ENCODE peak calls at places on chromosomes 6 and 20, in five cellular contexts. T is dorsolateral prefrontal cortex, X is GM23338, M is AG04450, Y is psoas muscle. D is an unnamed sample.

GRCh38 chr6:154331750-154332149 is 24.9 kb downstream of the IPCEF1 start:
- DNase-seq in T (no peak), X (no peak), M (no peak), Y (no peak), D (no peak)

GRCh38 chr20:59604770-59605665 is 678 bp downstream of the PHACTR3 start:
- DNase-seq in T (no peak), X (peak; percentile 60), M (no peak), Y (no peak), D (no peak)

GRCh38 chr20:5001174-5002076 is at the start of gene SLC23A2:
- DNase-seq in T (peak; percentile 66), X (peak; percentile 67), M (no peak), Y (peak; percentile 56), D (no peak)

GRCh38 chr6:75478929-75479328 is 14.7 kb downstream of the FILIP1 start:
- DNase-seq in T (no peak), X (no peak), M (no peak), Y (no peak), D (no peak)

GRCh38 chr6:111938710-111939109 is 65.5 kb upstream of the FYN start:
- DNase-seq in T (no peak), X (no peak), M (peak; percentile 74), Y (no peak), D (peak; percentile 59)

GRCh38 chr6:113184736-113185135 is 672.4 kb upstream of the MARCKS start:
- DNase-seq in T (no peak), X (no peak), M (no peak), Y (peak; percentile 48), D (no peak)

GRCh38 chr6:118551063-118551672 is 3.1 kb downstream of the PLN start:
- DNase-seq in T (no peak), X (peak; percentile 67), M (peak; percentile 44), Y (no peak), D (no peak)

GRCh38 chr20:35568645-35569044 is 26.8 kb downstream of the ERGIC3 start:
- DNase-seq in T (no peak), X (peak; percentile 84), M (no peak), Y (peak; percentile 4), D (no peak)

GRCh38 chr20:25626779-25627178 is 3.0 kb upstream of the NANP start:
- DNase-seq in T (no peak), X (no peak), M (no peak), Y (no peak), D (no peak)

GRCh38 chr6:290111-290932 is 2.0 kb upstream of the DUSP22 start:
- DNase-seq in T (no peak), X (no peak), M (no peak), Y (no peak), D (no peak)

GRCh38 chr6:163490826-163491577 is 76.5 kb downstream of the QKI start:
- DNase-seq in T (no peak), X (peak; percentile 44), M (peak; percentile 6), Y (peak; percentile 81), D (no peak)

GRCh38 chr20:19211661-19212523 is 550 bp upstream of the SLC24A3 start:
- DNase-seq in T (peak; percentile 51), X (peak; percentile 73), M (no peak), Y (peak; percentile 70), D (no peak)

GRCh38 chr20:5864873-5865582 is 85.3 kb downstream of the TRMT6 start:
- DNase-seq in T (no peak), X (no peak), M (no peak), Y (no peak), D (no peak)

GRCh38 chr20:23151885-23152284 is 65.8 kb upstream of the CD93 start:
- DNase-seq in T (no peak), X (no peak), M (no peak), Y (peak; percentile 62), D (no peak)

GRCh38 chr20:62652051-62652893 is 10.0 kb downstream of the SLCO4A1 start:
- DNase-seq in T (peak; percentile 72), X (peak; percentile 61), M (peak; percentile 96), Y (peak; percentile 97), D (peak; percentile 80)

GRCh38 chr6:131383421-131384411 is 189.3 kb upstream of the ARG1 start:
- DNase-seq in T (no peak), X (no peak), M (no peak), Y (no peak), D (no peak)

GRCh38 chr20:47929368-47930115 is 144.3 kb upstream of the SULF2 start:
- DNase-seq in T (no peak), X (no peak), M (no peak), Y (no peak), D (peak; percentile 63)

GRCh38 chr20:1423625-1424106 is 30.8 kb upstream of the FKBP1A start:
- DNase-seq in T (no peak), X (peak; percentile 98), M (no peak), Y (no peak), D (no peak)

GRCh38 chr6:155026366-155027045 is 31.4 kb downstream of the TIAM2 start:
- DNase-seq in T (no peak), X (no peak), M (peak; percentile 13), Y (peak; percentile 76), D (peak; percentile 77)

GRCh38 chr6:14129572-14129971 is 12.0 kb downstream of the CD83 start:
- DNase-seq in T (peak; percentile 59), X (peak; percentile 86), M (peak; percentile 49), Y (no peak), D (peak; percentile 31)

GRCh38 chr6:161694995-161695394 is 421.1 kb upstream of the AGPAT4 start:
- DNase-seq in T (no peak), X (peak; percentile 75), M (no peak), Y (no peak), D (no peak)

GRCh38 chr20:63495771-63496403 is 3.0 kb downstream of the EEF1A2 start:
- DNase-seq in T (no peak), X (peak; percentile 87), M (no peak), Y (peak; percentile 89), D (no peak)

GRCh38 chr6:140663094-140663493 is 1288.6 kb upstream of the CITED2 start:
- DNase-seq in T (no peak), X (no peak), M (no peak), Y (no peak), D (no peak)

GRCh38 chr20:35831029-35831428 is 59.2 kb downstream of the PHF20 start:
- DNase-seq in T (no peak), X (no peak), M (no peak), Y (no peak), D (no peak)

GRCh38 chr6:10099086-10099499 is 315.8 kb downstream of the TFAP2A start:
- DNase-seq in T (no peak), X (peak; percentile 41), M (no peak), Y (no peak), D (no peak)

GRCh38 chr6:74187811-74188210 is 491.8 kb downstream of the CD109 start:
- DNase-seq in T (no peak), X (no peak), M (no peak), Y (no peak), D (no peak)

GRCh38 chr6:34157236-34157830 is 11.4 kb upstream of the GRM4 start:
- DNase-seq in T (peak; percentile 17), X (no peak), M (no peak), Y (no peak), D (no peak)

GRCh38 chr20:12722096-12722495 is 286.7 kb upstream of the SPTLC3 start:
- DNase-seq in T (no peak), X (peak; percentile 14), M (no peak), Y (no peak), D (peak; percentile 21)

GRCh38 chr6:139881251-139881650 is 506.8 kb upstream of the CITED2 start:
- DNase-seq in T (no peak), X (no peak), M (no peak), Y (no peak), D (no peak)

GRCh38 chr6:123016431-123017110 is 20.5 kb downstream of the CLVS2 start:
- DNase-seq in T (peak; percentile 42), X (no peak), M (no peak), Y (no peak), D (no peak)

GRCh38 chr20:21323640-21324039 is 20.5 kb downstream of the XRN2 start:
- DNase-seq in T (no peak), X (no peak), M (peak; percentile 34), Y (no peak), D (no peak)

DNA sequence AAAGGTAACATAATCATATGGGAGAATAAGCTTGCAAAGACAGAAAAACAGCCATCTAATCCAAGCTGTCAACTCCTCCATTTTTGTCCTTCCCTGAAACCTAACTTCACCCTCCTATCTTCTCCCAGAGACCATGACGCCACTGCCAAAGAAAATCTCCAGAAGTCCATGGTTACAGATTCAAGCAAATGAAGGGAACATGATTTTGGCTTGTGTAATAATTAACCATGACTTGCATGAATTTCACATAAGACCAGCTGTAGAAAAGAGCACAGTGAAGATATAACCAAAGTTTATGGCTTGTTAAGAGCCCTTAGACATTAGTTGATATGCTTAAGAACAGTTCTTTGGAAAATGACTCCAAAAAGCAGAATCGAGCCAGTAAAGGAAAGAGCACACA is 342.1 kb upstream of the NRSN1 start:
- DNase-seq in T (no peak), X (no peak), M (no peak), Y (no peak), D (no peak)
- H3K4me3 ChIP-seq in T (no peak overlapping the region), X (no peak overlapping the region), M (no peak overlapping the region), Y (no peak overlapping the region), D (no peak overlapping the region)

GRCh38 chr6:36276581-36277536 is 7.0 kb downstream of the PNPLA1 start:
- DNase-seq in T (no peak), X (no peak), M (no peak), Y (no peak), D (no peak)

GRCh38 chr6:36273067-36273466 is 3.2 kb downstream of the PNPLA1 start:
- DNase-seq in T (no peak), X (no peak), M (no peak), Y (no peak), D (no peak)

GRCh38 chr6:36272234-36272633 is 2.4 kb downstream of the PNPLA1 start:
- DNase-seq in T (no peak), X (no peak), M (no peak), Y (no peak), D (no peak)

GRCh38 chr6:36269834-36270705 is at the start of gene PNPLA1:
- DNase-seq in T (no peak), X (peak; percentile 51), M (no peak), Y (no peak), D (no peak)

GRCh38 chr6:36273802-36274201 is 3.9 kb downstream of the PNPLA1 start:
- DNase-seq in T (no peak), X (no peak), M (no peak), Y (no peak), D (no peak)
- H3K27me3 ChIP-seq in T (no peaks in the 10 kb centered on the region), X (no peaks in the 10 kb centered on the region), M (peaks cover 55% of the 10 kb centered on the region), Y (peaks cover 53% of the 10 kb centered on the region), D (peaks cover 19% of the 10 kb centered on the region)

GRCh38 chr20:31857861-31858835 is 12.2 kb downstream of the DUSP15 start:
- DNase-seq in T (peak; percentile 11), X (no peak), M (no peak), Y (peak; percentile 41), D (no peak)
- TF ChIP-seq CTCF in T (no peak), X (peak; percentile 34), M (no peak), Y (no peak), D (no peak)

GRCh38 chr6:45422541-45423110 is 44.9 kb upstream of the SUPT3H start:
- DNase-seq in T (peak; percentile 47), X (peak; percentile 62), M (no peak), Y (peak; percentile 64), D (no peak)

GRCh38 chr6:45426251-45426650 is 48.5 kb upstream of the SUPT3H start:
- DNase-seq in T (no peak), X (no peak), M (no peak), Y (no peak), D (no peak)

GRCh38 chr6:45423901-45424627 is 46.3 kb upstream of the SUPT3H start:
- DNase-seq in T (peak; percentile 44), X (peak; percentile 64), M (no peak), Y (peak; percentile 59), D (no peak)

GRCh38 chr6:45423111-45423900 is 45.6 kb upstream of the SUPT3H start:
- DNase-seq in T (peak; percentile 54), X (peak; percentile 66), M (no peak), Y (peak; percentile 70), D (no peak)

GRCh38 chr6:45424628-45424955 is 46.9 kb upstream of the SUPT3H start:
- DNase-seq in T (no peak), X (no peak), M (no peak), Y (no peak), D (no peak)
- H3K4me3 ChIP-seq in T (peak overlapping the region; percentile 61), X (peak overlapping the region; percentile 90), M (peak overlapping the region; percentile 94), Y (peak overlapping the region; percentile 73), D (peak overlapping the region; percentile 100)

D was measured in kidney epithelial cell.